ENCODE peak calls at places on chromosomes 13 and 19, in nine cellular contexts. One of them, this sample, is unnamed.

GRCh38 chr13:48429886-48430285 is 17.0 kb upstream of the LPAR6 start:
- DNase-seq in tibial artery: no peak
- DNase-seq in adrenal gland: no peak
- DNase-seq in ascending aorta: no peak
- DNase-seq in AG04450: no peak
- DNase-seq in psoas muscle: no peak
- DNase-seq in cardiac muscle cell: no peak
- DNase-seq in brain microvascular endothelial cell: no peak
- DNase-seq in pancreas: no peak
- DNase-seq in this sample: no peak

GRCh38 chr13:100547805-100548204 is 40.8 kb downstream of the GGACT start:
- DNase-seq in brain microvascular endothelial cell: no peak
- DNase-seq in ascending aorta: no peak
- DNase-seq in adrenal gland: no peak
- DNase-seq in psoas muscle: no peak
- DNase-seq in cardiac muscle cell: no peak
- DNase-seq in AG04450: no peak
- DNase-seq in pancreas: peak
- DNase-seq in tibial artery: peak
- DNase-seq in this sample: peak

GRCh38 chr19:45069056-45069455 is 7.2 kb downstream of the ZNF296 start:
- DNase-seq in psoas muscle: no peak
- DNase-seq in AG04450: no peak
- DNase-seq in adrenal gland: peak
- DNase-seq in pancreas: no peak
- DNase-seq in ascending aorta: no peak
- DNase-seq in brain microvascular endothelial cell: no peak
- DNase-seq in tibial artery: no peak
- DNase-seq in cardiac muscle cell: peak
- DNase-seq in this sample: peak

GRCh38 chr19:41172297-41173164 is 20.5 kb upstream of the CYP2S1 start:
- DNase-seq in pancreas: no peak
- DNase-seq in ascending aorta: no peak
- DNase-seq in brain microvascular endothelial cell: no peak
- DNase-seq in adrenal gland: no peak
- DNase-seq in cardiac muscle cell: no peak
- DNase-seq in tibial artery: no peak
- DNase-seq in AG04450: no peak
- DNase-seq in psoas muscle: no peak
- DNase-seq in this sample: no peak

GRCh38 chr13:57326532-57326931 is 159.5 kb downstream of the PRR20E start:
- DNase-seq in AG04450: no peak
- DNase-seq in psoas muscle: no peak
- DNase-seq in brain microvascular endothelial cell: no peak
- DNase-seq in adrenal gland: no peak
- DNase-seq in pancreas: no peak
- DNase-seq in ascending aorta: no peak
- DNase-seq in cardiac muscle cell: no peak
- DNase-seq in tibial artery: no peak
- DNase-seq in this sample: no peak

GRCh38 chr13:51608857-51609406 is 24.7 kb downstream of the WDFY2 start:
- DNase-seq in adrenal gland: no peak
- DNase-seq in AG04450: no peak
- DNase-seq in brain microvascular endothelial cell: no peak
- DNase-seq in cardiac muscle cell: no peak
- DNase-seq in psoas muscle: no peak
- DNase-seq in tibial artery: no peak
- DNase-seq in ascending aorta: no peak
- DNase-seq in pancreas: no peak
- DNase-seq in this sample: no peak

GRCh38 chr13:114012921-114013320 is 39.0 kb upstream of the C13orf46 start:
- DNase-seq in cardiac muscle cell: no peak
- DNase-seq in tibial artery: no peak
- DNase-seq in adrenal gland: no peak
- DNase-seq in AG04450: no peak
- DNase-seq in psoas muscle: peak
- DNase-seq in ascending aorta: no peak
- DNase-seq in brain microvascular endothelial cell: no peak
- DNase-seq in pancreas: no peak
- DNase-seq in this sample: no peak

GRCh38 chr19:45995715-45996385 is 583 bp downstream of the CCDC61 start:
- DNase-seq in ascending aorta: no peak
- DNase-seq in adrenal gland: no peak
- DNase-seq in pancreas: no peak
- DNase-seq in AG04450: no peak
- DNase-seq in tibial artery: no peak
- DNase-seq in cardiac muscle cell: peak
- DNase-seq in psoas muscle: no peak
- DNase-seq in brain microvascular endothelial cell: peak
- DNase-seq in this sample: no peak

GRCh38 chr13:71814806-71815205 is 52.2 kb downstream of the DACH1 start:
- DNase-seq in adrenal gland: no peak
- DNase-seq in brain microvascular endothelial cell: no peak
- DNase-seq in psoas muscle: no peak
- DNase-seq in tibial artery: no peak
- DNase-seq in ascending aorta: no peak
- DNase-seq in cardiac muscle cell: no peak
- DNase-seq in pancreas: no peak
- DNase-seq in AG04450: no peak
- DNase-seq in this sample: no peak

GRCh38 chr13:71806885-71807284 is 60.1 kb downstream of the DACH1 start:
- DNase-seq in brain microvascular endothelial cell: no peak
- DNase-seq in cardiac muscle cell: no peak
- DNase-seq in adrenal gland: no peak
- DNase-seq in AG04450: no peak
- DNase-seq in psoas muscle: no peak
- DNase-seq in pancreas: no peak
- DNase-seq in ascending aorta: no peak
- DNase-seq in tibial artery: no peak
- DNase-seq in this sample: no peak

GRCh38 chr13:71808708-71809107 is 58.3 kb downstream of the DACH1 start:
- DNase-seq in cardiac muscle cell: no peak
- DNase-seq in pancreas: no peak
- DNase-seq in brain microvascular endothelial cell: no peak
- DNase-seq in adrenal gland: no peak
- DNase-seq in ascending aorta: no peak
- DNase-seq in tibial artery: no peak
- DNase-seq in psoas muscle: no peak
- DNase-seq in AG04450: no peak
- DNase-seq in this sample: no peak

GRCh38 chr13:71813187-71813586 is 53.8 kb downstream of the DACH1 start:
- DNase-seq in tibial artery: no peak
- DNase-seq in AG04450: no peak
- DNase-seq in adrenal gland: no peak
- DNase-seq in ascending aorta: no peak
- DNase-seq in cardiac muscle cell: no peak
- DNase-seq in pancreas: no peak
- DNase-seq in brain microvascular endothelial cell: no peak
- DNase-seq in psoas muscle: no peak
- DNase-seq in this sample: no peak

DNA sequence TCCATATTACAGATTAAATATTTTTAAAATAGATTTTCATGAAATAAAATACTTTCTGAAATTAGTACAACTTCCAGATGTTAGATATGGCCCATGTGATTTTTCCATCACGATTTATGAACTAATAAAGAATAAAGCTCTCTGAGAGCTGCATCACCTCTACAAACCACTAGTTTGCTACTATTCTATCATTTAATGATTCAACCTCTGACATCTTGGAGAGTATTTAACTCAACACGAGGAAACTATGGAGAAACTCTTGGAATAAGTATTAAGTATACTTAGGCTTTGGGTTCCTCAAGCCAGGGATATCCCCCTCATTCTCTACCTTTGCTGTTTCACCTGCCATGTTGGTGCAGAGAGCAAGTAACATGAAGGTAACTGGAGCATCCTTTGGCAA is 55.7 kb downstream of the DACH1 start:
- DNase-seq in psoas muscle: no peak
- DNase-seq in AG04450: no peak
- DNase-seq in ascending aorta: no peak
- DNase-seq in cardiac muscle cell: no peak
- DNase-seq in pancreas: no peak
- DNase-seq in tibial artery: no peak
- DNase-seq in brain microvascular endothelial cell: no peak
- DNase-seq in adrenal gland: no peak
- DNase-seq in this sample: no peak
- TF ChIP-seq CTCF in psoas muscle: no peak
- TF ChIP-seq CTCF in AG04450: no peak
- TF ChIP-seq CTCF in ascending aorta: no peak
- TF ChIP-seq CTCF in cardiac muscle cell: no peak
- TF ChIP-seq CTCF in pancreas: no peak
- TF ChIP-seq CTCF in tibial artery: no peak
- TF ChIP-seq CTCF in brain microvascular endothelial cell: no peak
- TF ChIP-seq CTCF in adrenal gland: no peak
- TF ChIP-seq CTCF in this sample: no peak

GRCh38 chr19:17721821-17722220 is 2.5 kb downstream of the MAP1S start:
- DNase-seq in tibial artery: no peak
- DNase-seq in AG04450: no peak
- DNase-seq in adrenal gland: peak
- DNase-seq in brain microvascular endothelial cell: peak
- DNase-seq in pancreas: no peak
- DNase-seq in cardiac muscle cell: no peak
- DNase-seq in psoas muscle: peak
- DNase-seq in ascending aorta: peak
- DNase-seq in this sample: no peak

GRCh38 chr19:17718467-17718987 is 753 bp upstream of the MAP1S start:
- DNase-seq in ascending aorta: no peak
- DNase-seq in psoas muscle: no peak
- DNase-seq in AG04450: no peak
- DNase-seq in cardiac muscle cell: no peak
- DNase-seq in tibial artery: no peak
- DNase-seq in pancreas: no peak
- DNase-seq in brain microvascular endothelial cell: no peak
- DNase-seq in adrenal gland: no peak
- DNase-seq in this sample: no peak

GRCh38 chr19:17719730-17720486 is 628 bp downstream of the MAP1S start:
- DNase-seq in AG04450: no peak
- DNase-seq in adrenal gland: no peak
- DNase-seq in cardiac muscle cell: no peak
- DNase-seq in brain microvascular endothelial cell: no peak
- DNase-seq in ascending aorta: no peak
- DNase-seq in psoas muscle: no peak
- DNase-seq in tibial artery: no peak
- DNase-seq in pancreas: peak
- DNase-seq in this sample: peak

GRCh38 chr19:17718988-17719711 is at the start of gene MAP1S:
- DNase-seq in AG04450: no peak
- DNase-seq in adrenal gland: peak
- DNase-seq in pancreas: peak
- DNase-seq in brain microvascular endothelial cell: peak
- DNase-seq in psoas muscle: peak
- DNase-seq in ascending aorta: peak
- DNase-seq in cardiac muscle cell: peak
- DNase-seq in tibial artery: peak
- DNase-seq in this sample: peak

GRCh38 chr19:17720487-17720839 is 1.2 kb downstream of the MAP1S start:
- DNase-seq in pancreas: no peak
- DNase-seq in brain microvascular endothelial cell: no peak
- DNase-seq in tibial artery: no peak
- DNase-seq in psoas muscle: no peak
- DNase-seq in ascending aorta: no peak
- DNase-seq in adrenal gland: no peak
- DNase-seq in AG04450: no peak
- DNase-seq in cardiac muscle cell: no peak
- DNase-seq in this sample: no peak
- H3K27ac ChIP-seq in pancreas: no peak
- H3K27ac ChIP-seq in brain microvascular endothelial cell: no peak
- H3K27ac ChIP-seq in tibial artery: no peak
- H3K27ac ChIP-seq in psoas muscle: no peak
- H3K27ac ChIP-seq in ascending aorta: no peak
- H3K27ac ChIP-seq in adrenal gland: no peak
- H3K27ac ChIP-seq in AG04450: no peak
- H3K27ac ChIP-seq in cardiac muscle cell: no peak
- H3K27ac ChIP-seq in this sample: peak

GRCh38 chr19:55341191-55342043 is 1.7 kb downstream of the KMT5C start:
- DNase-seq in psoas muscle: peak
- DNase-seq in adrenal gland: peak
- DNase-seq in ascending aorta: peak
- DNase-seq in AG04450: no peak
- DNase-seq in cardiac muscle cell: peak
- DNase-seq in tibial artery: peak
- DNase-seq in brain microvascular endothelial cell: peak
- DNase-seq in pancreas: peak
- DNase-seq in this sample: peak

GRCh38 chr19:55340144-55340783 is 588 bp downstream of the KMT5C start:
- DNase-seq in pancreas: peak
- DNase-seq in brain microvascular endothelial cell: no peak
- DNase-seq in AG04450: no peak
- DNase-seq in cardiac muscle cell: no peak
- DNase-seq in psoas muscle: peak
- DNase-seq in ascending aorta: no peak
- DNase-seq in adrenal gland: peak
- DNase-seq in tibial artery: no peak
- DNase-seq in this sample: no peak

GRCh38 chr19:55342044-55342531 is 2.4 kb downstream of the KMT5C start:
- DNase-seq in AG04450: no peak
- DNase-seq in cardiac muscle cell: no peak
- DNase-seq in ascending aorta: no peak
- DNase-seq in adrenal gland: no peak
- DNase-seq in psoas muscle: no peak
- DNase-seq in brain microvascular endothelial cell: no peak
- DNase-seq in pancreas: no peak
- DNase-seq in tibial artery: no peak
- DNase-seq in this sample: no peak

GRCh38 chr19:55339225-55340143 is at the start of gene KMT5C:
- DNase-seq in pancreas: peak
- DNase-seq in adrenal gland: peak
- DNase-seq in AG04450: peak
- DNase-seq in tibial artery: peak
- DNase-seq in brain microvascular endothelial cell: peak
- DNase-seq in cardiac muscle cell: peak
- DNase-seq in ascending aorta: peak
- DNase-seq in psoas muscle: peak
- DNase-seq in this sample: peak

GRCh38 chr19:55340784-55341147 is 1.1 kb downstream of the KMT5C start:
- DNase-seq in pancreas: no peak
- DNase-seq in cardiac muscle cell: no peak
- DNase-seq in ascending aorta: no peak
- DNase-seq in tibial artery: no peak
- DNase-seq in brain microvascular endothelial cell: no peak
- DNase-seq in adrenal gland: peak
- DNase-seq in AG04450: no peak
- DNase-seq in psoas muscle: no peak
- DNase-seq in this sample: no peak
- TF ChIP-seq CTCF in pancreas: no peak
- TF ChIP-seq CTCF in cardiac muscle cell: peak
- TF ChIP-seq CTCF in ascending aorta: no peak
- TF ChIP-seq CTCF in tibial artery: no peak
- TF ChIP-seq CTCF in brain microvascular endothelial cell: peak
- TF ChIP-seq CTCF in adrenal gland: no peak
- TF ChIP-seq CTCF in AG04450: peak
- TF ChIP-seq CTCF in psoas muscle: no peak
- TF ChIP-seq CTCF in this sample: no peak

GRCh38 chr13:110521946-110522345 is 39.6 kb downstream of the RAB20 start:
- DNase-seq in AG04450: no peak
- DNase-seq in psoas muscle: no peak
- DNase-seq in pancreas: no peak
- DNase-seq in adrenal gland: no peak
- DNase-seq in ascending aorta: no peak
- DNase-seq in cardiac muscle cell: peak
- DNase-seq in brain microvascular endothelial cell: no peak
- DNase-seq in tibial artery: peak
- DNase-seq in this sample: no peak

GRCh38 chr13:110519046-110519445 is 42.5 kb downstream of the RAB20 start:
- DNase-seq in cardiac muscle cell: no peak
- DNase-seq in adrenal gland: no peak
- DNase-seq in ascending aorta: no peak
- DNase-seq in pancreas: no peak
- DNase-seq in tibial artery: no peak
- DNase-seq in AG04450: no peak
- DNase-seq in psoas muscle: no peak
- DNase-seq in brain microvascular endothelial cell: no peak
- DNase-seq in this sample: no peak

GRCh38 chr13:110519506-110519905 is 42.0 kb downstream of the RAB20 start:
- DNase-seq in adrenal gland: no peak
- DNase-seq in cardiac muscle cell: no peak
- DNase-seq in brain microvascular endothelial cell: no peak
- DNase-seq in ascending aorta: no peak
- DNase-seq in pancreas: no peak
- DNase-seq in psoas muscle: peak
- DNase-seq in tibial artery: peak
- DNase-seq in AG04450: no peak
- DNase-seq in this sample: no peak

GRCh38 chr13:110521296-110521680 is 40.2 kb downstream of the RAB20 start:
- DNase-seq in ascending aorta: no peak
- DNase-seq in AG04450: no peak
- DNase-seq in pancreas: no peak
- DNase-seq in psoas muscle: no peak
- DNase-seq in tibial artery: no peak
- DNase-seq in cardiac muscle cell: no peak
- DNase-seq in brain microvascular endothelial cell: no peak
- DNase-seq in adrenal gland: no peak
- DNase-seq in this sample: no peak

DNA sequence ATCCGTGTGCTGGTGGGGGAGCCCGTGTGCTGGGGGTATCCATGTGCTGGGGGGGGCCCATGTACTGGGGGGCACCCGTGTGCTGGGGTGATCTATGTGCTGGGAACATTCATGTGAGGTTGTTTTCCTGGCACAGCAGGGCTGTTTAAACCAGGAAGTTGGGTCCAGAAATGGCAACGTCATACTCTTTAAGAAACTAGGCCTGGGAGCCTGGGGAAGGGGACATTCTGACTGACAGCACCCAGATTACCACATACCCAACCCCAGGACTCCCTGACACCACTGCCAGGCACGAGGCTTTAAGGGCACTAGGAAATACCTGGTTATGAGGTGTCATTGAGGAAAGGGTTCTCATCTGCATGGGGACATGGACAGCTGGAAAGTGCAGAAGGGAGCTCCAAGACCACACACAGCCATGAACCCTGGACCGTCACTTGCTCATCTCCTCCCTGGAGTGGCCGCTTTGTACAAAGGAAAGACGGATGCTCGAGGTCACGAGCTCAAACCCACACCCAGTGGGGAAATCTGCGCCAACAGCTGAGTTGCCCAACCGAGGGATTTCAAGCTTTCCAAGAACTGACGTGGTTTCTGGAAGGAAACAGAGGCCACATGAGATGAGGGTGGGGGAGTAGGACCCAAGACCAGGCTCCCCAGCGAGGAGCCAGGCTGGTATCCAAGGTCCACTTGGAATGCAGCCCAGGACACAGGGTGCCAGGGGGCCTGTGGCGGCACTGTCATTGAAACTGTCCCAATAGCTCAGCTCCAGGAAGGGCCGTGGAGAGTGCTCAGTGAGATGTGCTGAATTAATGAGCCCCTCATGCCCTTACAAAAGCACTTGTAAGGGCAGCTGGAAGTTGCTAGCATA is 40.9 kb downstream of the RAB20 start:
- DNase-seq in adrenal gland: peak
- DNase-seq in psoas muscle: peak
- DNase-seq in ascending aorta: peak
- DNase-seq in pancreas: peak
- DNase-seq in brain microvascular endothelial cell: peak
- DNase-seq in AG04450: peak
- DNase-seq in cardiac muscle cell: peak
- DNase-seq in tibial artery: peak
- DNase-seq in this sample: no peak
- H3K27ac ChIP-seq in adrenal gland: peak
- H3K27ac ChIP-seq in psoas muscle: peak
- H3K27ac ChIP-seq in ascending aorta: peak
- H3K27ac ChIP-seq in pancreas: no peak
- H3K27ac ChIP-seq in brain microvascular endothelial cell: no peak
- H3K27ac ChIP-seq in AG04450: peak
- H3K27ac ChIP-seq in cardiac muscle cell: no peak
- H3K27ac ChIP-seq in tibial artery: peak
- H3K27ac ChIP-seq in this sample: peak